ENCODE peak calls at places on chromosomes 6 and 20, in seven cellular contexts. One of them, this sample, is unnamed. For H3K36me3, the result is how much of the 10 kb centered on the place peaks cover.

GRCh38 chr20:38726849-38727601 is 2.7 kb downstream of the SLC32A1 start:
- DNase-seq in endodermal cell: peak
- DNase-seq in HCT116: no peak
- DNase-seq in fibroblast of lung: peak
- DNase-seq in SK-N-SH: peak
- DNase-seq in body of pancreas: peak
- DNase-seq in heart right ventricle: no peak
- DNase-seq in this sample: no peak

GRCh38 chr6:144883915-144884314 is 598.8 kb downstream of the UTRN start:
- DNase-seq in endodermal cell: no peak
- DNase-seq in HCT116: no peak
- DNase-seq in fibroblast of lung: no peak
- DNase-seq in SK-N-SH: no peak
- DNase-seq in body of pancreas: no peak
- DNase-seq in heart right ventricle: no peak
- DNase-seq in this sample: no peak

GRCh38 chr6:95128439-95128838 is 448.9 kb upstream of the MANEA start:
- DNase-seq in endodermal cell: no peak
- DNase-seq in HCT116: no peak
- DNase-seq in fibroblast of lung: no peak
- DNase-seq in SK-N-SH: no peak
- DNase-seq in body of pancreas: no peak
- DNase-seq in heart right ventricle: no peak
- DNase-seq in this sample: no peak

GRCh38 chr20:47800619-47801018 is 15.3 kb upstream of the SULF2 start:
- DNase-seq in endodermal cell: no peak
- DNase-seq in HCT116: no peak
- DNase-seq in fibroblast of lung: no peak
- DNase-seq in SK-N-SH: peak
- DNase-seq in body of pancreas: no peak
- DNase-seq in heart right ventricle: no peak
- DNase-seq in this sample: no peak

GRCh38 chr6:85865665-85866372 is 223.1 kb upstream of the SYNCRIP start:
- DNase-seq in endodermal cell: no peak
- DNase-seq in HCT116: peak
- DNase-seq in fibroblast of lung: peak
- DNase-seq in SK-N-SH: no peak
- DNase-seq in body of pancreas: peak
- DNase-seq in heart right ventricle: no peak
- DNase-seq in this sample: no peak

GRCh38 chr6:30202366-30202765 is 10.8 kb downstream of the TRIM26 start:
- DNase-seq in endodermal cell: no peak
- DNase-seq in HCT116: no peak
- DNase-seq in fibroblast of lung: no peak
- DNase-seq in SK-N-SH: no peak
- DNase-seq in body of pancreas: no peak
- DNase-seq in heart right ventricle: no peak
- DNase-seq in this sample: no peak

GRCh38 chr6:129637340-129638054 is 72.5 kb downstream of the ARHGAP18 start:
- DNase-seq in endodermal cell: no peak
- DNase-seq in HCT116: no peak
- DNase-seq in fibroblast of lung: no peak
- DNase-seq in SK-N-SH: no peak
- DNase-seq in body of pancreas: no peak
- DNase-seq in heart right ventricle: no peak
- DNase-seq in this sample: no peak

GRCh38 chr6:143449731-143450452 is 603 bp downstream of the ADAT2 start:
- DNase-seq in endodermal cell: peak
- DNase-seq in HCT116: no peak
- DNase-seq in fibroblast of lung: peak
- DNase-seq in SK-N-SH: peak
- DNase-seq in body of pancreas: peak
- DNase-seq in heart right ventricle: peak
- DNase-seq in this sample: no peak

GRCh38 chr20:49916146-49917002 is 1.0 kb upstream of the SPATA2 start:
- DNase-seq in endodermal cell: peak
- DNase-seq in HCT116: no peak
- DNase-seq in fibroblast of lung: no peak
- DNase-seq in SK-N-SH: no peak
- DNase-seq in body of pancreas: peak
- DNase-seq in heart right ventricle: no peak
- DNase-seq in this sample: no peak

GRCh38 chr6:158468666-158469065 is 91.2 kb upstream of the TMEM181 start:
- DNase-seq in endodermal cell: no peak
- DNase-seq in HCT116: no peak
- DNase-seq in fibroblast of lung: peak
- DNase-seq in SK-N-SH: no peak
- DNase-seq in body of pancreas: no peak
- DNase-seq in heart right ventricle: no peak
- DNase-seq in this sample: no peak

GRCh38 chr6:47593979-47594378 is 104.4 kb upstream of the ADGRF4 start:
- DNase-seq in endodermal cell: no peak
- DNase-seq in HCT116: no peak
- DNase-seq in fibroblast of lung: no peak
- DNase-seq in SK-N-SH: no peak
- DNase-seq in body of pancreas: no peak
- DNase-seq in heart right ventricle: no peak
- DNase-seq in this sample: no peak

GRCh38 chr20:25016471-25016870 is 23.9 kb upstream of the APMAP start:
- DNase-seq in endodermal cell: peak
- DNase-seq in HCT116: no peak
- DNase-seq in fibroblast of lung: no peak
- DNase-seq in SK-N-SH: no peak
- DNase-seq in body of pancreas: peak
- DNase-seq in heart right ventricle: no peak
- DNase-seq in this sample: no peak

GRCh38 chr20:4153251-4153650 is 137.9 kb upstream of the RNF24 start:
- DNase-seq in endodermal cell: no peak
- DNase-seq in HCT116: no peak
- DNase-seq in fibroblast of lung: no peak
- DNase-seq in SK-N-SH: no peak
- DNase-seq in body of pancreas: peak
- DNase-seq in heart right ventricle: no peak
- DNase-seq in this sample: no peak

GRCh38 chr6:85273870-85274269 is 176.0 kb upstream of the NT5E start:
- DNase-seq in endodermal cell: no peak
- DNase-seq in HCT116: no peak
- DNase-seq in fibroblast of lung: no peak
- DNase-seq in SK-N-SH: no peak
- DNase-seq in body of pancreas: no peak
- DNase-seq in heart right ventricle: no peak
- DNase-seq in this sample: no peak

GRCh38 chr20:58179432-58180099 is 48.9 kb downstream of the ANKRD60 start:
- DNase-seq in endodermal cell: peak
- DNase-seq in HCT116: no peak
- DNase-seq in fibroblast of lung: peak
- DNase-seq in SK-N-SH: peak
- DNase-seq in body of pancreas: peak
- DNase-seq in heart right ventricle: peak
- DNase-seq in this sample: no peak

GRCh38 chr6:30311669-30312068 is 15.1 kb upstream of the TRIM39 start:
- DNase-seq in endodermal cell: no peak
- DNase-seq in HCT116: no peak
- DNase-seq in fibroblast of lung: peak
- DNase-seq in SK-N-SH: no peak
- DNase-seq in body of pancreas: no peak
- DNase-seq in heart right ventricle: no peak
- DNase-seq in this sample: no peak

GRCh38 chr20:37329481-37330165 is 16.3 kb upstream of the SRC start:
- DNase-seq in endodermal cell: no peak
- DNase-seq in HCT116: no peak
- DNase-seq in fibroblast of lung: no peak
- DNase-seq in SK-N-SH: no peak
- DNase-seq in body of pancreas: no peak
- DNase-seq in heart right ventricle: no peak
- DNase-seq in this sample: no peak

GRCh38 chr6:86380571-86381125 is 556.7 kb upstream of the HTR1E start:
- DNase-seq in endodermal cell: no peak
- DNase-seq in HCT116: no peak
- DNase-seq in fibroblast of lung: no peak
- DNase-seq in SK-N-SH: no peak
- DNase-seq in body of pancreas: peak
- DNase-seq in heart right ventricle: no peak
- DNase-seq in this sample: no peak

GRCh38 chr6:24524801-24525200 is 30.0 kb downstream of the ALDH5A1 start:
- DNase-seq in endodermal cell: peak
- DNase-seq in HCT116: peak
- DNase-seq in fibroblast of lung: peak
- DNase-seq in SK-N-SH: peak
- DNase-seq in body of pancreas: no peak
- DNase-seq in heart right ventricle: no peak
- DNase-seq in this sample: no peak

GRCh38 chr20:40682104-40683045 is 6.7 kb downstream of the MAFB start:
- DNase-seq in endodermal cell: peak
- DNase-seq in HCT116: no peak
- DNase-seq in fibroblast of lung: peak
- DNase-seq in SK-N-SH: no peak
- DNase-seq in body of pancreas: peak
- DNase-seq in heart right ventricle: no peak
- DNase-seq in this sample: no peak

GRCh38 chr6:26338810-26339209 is 26.2 kb upstream of the BTN3A2 start:
- DNase-seq in endodermal cell: no peak
- DNase-seq in HCT116: no peak
- DNase-seq in fibroblast of lung: no peak
- DNase-seq in SK-N-SH: no peak
- DNase-seq in body of pancreas: no peak
- DNase-seq in heart right ventricle: no peak
- DNase-seq in this sample: no peak

GRCh38 chr6:19214231-19214630 is 622.9 kb upstream of the ID4 start:
- DNase-seq in endodermal cell: peak
- DNase-seq in HCT116: no peak
- DNase-seq in fibroblast of lung: no peak
- DNase-seq in SK-N-SH: no peak
- DNase-seq in body of pancreas: no peak
- DNase-seq in heart right ventricle: no peak
- DNase-seq in this sample: no peak

GRCh38 chr6:116969211-116969863 is 92.3 kb downstream of the RFX6 start:
- DNase-seq in endodermal cell: peak
- DNase-seq in HCT116: peak
- DNase-seq in fibroblast of lung: peak
- DNase-seq in SK-N-SH: peak
- DNase-seq in body of pancreas: peak
- DNase-seq in heart right ventricle: peak
- DNase-seq in this sample: no peak

GRCh38 chr6:33720998-33721397 is 9.5 kb upstream of the UQCC2 start:
- DNase-seq in endodermal cell: no peak
- DNase-seq in HCT116: no peak
- DNase-seq in fibroblast of lung: no peak
- DNase-seq in SK-N-SH: no peak
- DNase-seq in body of pancreas: no peak
- DNase-seq in heart right ventricle: no peak
- DNase-seq in this sample: no peak

GRCh38 chr20:48012401-48012974 is 227.2 kb upstream of the SULF2 start:
- DNase-seq in endodermal cell: peak
- DNase-seq in HCT116: no peak
- DNase-seq in fibroblast of lung: peak
- DNase-seq in SK-N-SH: peak
- DNase-seq in body of pancreas: no peak
- DNase-seq in heart right ventricle: no peak
- DNase-seq in this sample: peak

DNA sequence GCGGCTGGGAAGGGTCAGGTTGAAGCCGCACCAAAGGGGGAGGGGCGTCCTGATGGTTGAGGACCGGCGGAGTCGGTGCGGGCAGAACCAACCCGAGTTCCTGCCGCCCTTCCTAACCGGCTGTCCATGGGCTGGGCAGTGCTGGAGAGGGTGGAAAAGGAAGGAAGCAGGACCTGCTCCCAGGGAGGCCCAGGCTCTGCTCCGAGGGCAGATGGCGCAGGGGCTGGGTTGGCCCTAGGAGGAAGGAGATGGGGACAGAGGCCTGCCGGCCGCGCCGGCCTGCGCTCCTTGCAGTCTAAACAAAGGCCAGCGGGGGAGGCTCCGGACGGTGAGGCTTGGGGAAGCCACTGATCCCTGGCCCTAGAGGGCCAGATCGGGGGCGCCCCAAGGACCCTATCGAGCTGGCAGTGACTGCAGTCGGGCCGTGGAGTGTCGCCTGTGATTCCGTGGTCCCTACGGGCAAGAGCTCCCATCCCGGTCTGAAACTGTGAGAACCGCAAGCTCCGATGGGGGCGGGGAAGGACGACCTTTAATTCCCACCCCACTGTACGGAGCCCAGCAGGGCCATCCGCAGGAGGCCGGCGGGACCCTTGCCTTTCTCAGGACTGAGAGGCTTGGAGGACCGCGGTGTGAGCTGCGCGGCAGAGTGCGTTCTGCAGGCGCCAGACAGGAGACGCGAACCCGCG is 39.3 kb downstream of the YTHDF1 start:
- DNase-seq in endodermal cell: peak
- DNase-seq in HCT116: no peak
- DNase-seq in fibroblast of lung: no peak
- DNase-seq in SK-N-SH: no peak
- DNase-seq in body of pancreas: no peak
- DNase-seq in heart right ventricle: no peak
- DNase-seq in this sample: no peak
- H3K4me3 ChIP-seq in endodermal cell: no peak
- H3K4me3 ChIP-seq in HCT116: no peak
- H3K4me3 ChIP-seq in fibroblast of lung: no peak
- H3K4me3 ChIP-seq in SK-N-SH: no peak
- H3K4me3 ChIP-seq in body of pancreas: no peak
- H3K4me3 ChIP-seq in heart right ventricle: no peak
- H3K4me3 ChIP-seq in this sample: no peak

GRCh38 chr6:114747995-114748625 is 405.3 kb upstream of the HS3ST5 start:
- DNase-seq in endodermal cell: peak
- DNase-seq in HCT116: peak
- DNase-seq in fibroblast of lung: peak
- DNase-seq in SK-N-SH: peak
- DNase-seq in body of pancreas: peak
- DNase-seq in heart right ventricle: peak
- DNase-seq in this sample: no peak
- TF ChIP-seq CTCF in endodermal cell: peak
- TF ChIP-seq CTCF in HCT116: peak
- TF ChIP-seq CTCF in fibroblast of lung: peak
- TF ChIP-seq CTCF in SK-N-SH: peak
- TF ChIP-seq CTCF in body of pancreas: peak
- TF ChIP-seq CTCF in heart right ventricle: peak
- TF ChIP-seq CTCF in this sample: peak

DNA sequence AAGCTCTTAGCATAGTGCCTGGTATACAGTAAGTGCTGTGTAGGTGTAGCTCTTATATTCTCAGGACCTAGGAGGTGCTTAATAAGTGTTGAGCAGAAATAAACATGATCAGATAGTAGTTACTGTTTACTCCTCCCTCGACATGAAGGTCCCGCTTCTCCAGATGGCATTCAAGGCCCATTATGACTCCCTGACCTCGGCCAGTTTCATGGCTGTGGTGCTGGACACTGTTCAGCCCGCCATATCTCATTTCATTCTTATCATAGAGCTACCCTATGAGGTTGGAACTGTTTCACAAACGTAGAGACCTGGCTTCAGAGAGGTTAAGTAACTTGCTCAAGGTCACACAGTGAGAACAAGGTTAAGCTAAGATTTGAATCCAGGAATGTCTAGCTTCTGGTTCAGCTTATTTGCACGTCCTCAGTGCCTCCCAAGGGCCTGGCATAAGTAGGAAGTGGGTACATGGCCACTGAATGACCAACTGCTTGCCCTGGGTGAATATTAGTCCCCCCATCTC is 39.0 kb downstream of the CD40 start:
- DNase-seq in endodermal cell: no peak
- DNase-seq in HCT116: no peak
- DNase-seq in fibroblast of lung: no peak
- DNase-seq in SK-N-SH: no peak
- DNase-seq in body of pancreas: no peak
- DNase-seq in heart right ventricle: no peak
- DNase-seq in this sample: no peak
- H3K36me3 ChIP-seq in endodermal cell: under half
- H3K36me3 ChIP-seq in HCT116: under half
- H3K36me3 ChIP-seq in fibroblast of lung: under half
- H3K36me3 ChIP-seq in SK-N-SH: under half
- H3K36me3 ChIP-seq in body of pancreas: under half
- H3K36me3 ChIP-seq in heart right ventricle: under half
- H3K36me3 ChIP-seq in this sample: under half

GRCh38 chr6:100101656-100102055 is 107.6 kb upstream of the MCHR2 start:
- DNase-seq in endodermal cell: no peak
- DNase-seq in HCT116: no peak
- DNase-seq in fibroblast of lung: no peak
- DNase-seq in SK-N-SH: no peak
- DNase-seq in body of pancreas: no peak
- DNase-seq in heart right ventricle: no peak
- DNase-seq in this sample: no peak
- H3K4me3 ChIP-seq in endodermal cell: no peak
- H3K4me3 ChIP-seq in HCT116: no peak
- H3K4me3 ChIP-seq in fibroblast of lung: no peak
- H3K4me3 ChIP-seq in SK-N-SH: no peak
- H3K4me3 ChIP-seq in body of pancreas: no peak
- H3K4me3 ChIP-seq in heart right ventricle: no peak
- H3K4me3 ChIP-seq in this sample: no peak

This sample was measured in BJ.